ENCODE peak calls at places on chromosomes 4 and X, in six cellular contexts. C is H54, A is NCI-H2029, W is CMK, N is AG08396, U is NCI-H1694 treated with DMSO at 0.1 percent for 48 hours. Z is an unnamed sample.

GRCh38 chr4:132498215-132498614 is 650.9 kb upstream of the PCDH10 start:
- DNase-seq in C (no peak), W (no peak), U (no peak), N (no peak), A (no peak), Z (no peak)

GRCh38 chrX:28718450-28718849 is 131.2 kb downstream of the IL1RAPL1 start:
- DNase-seq in N (no peak), C (no peak), W (no peak), A (no peak), U (no peak), Z (no peak)

GRCh38 chr4:169621754-169622481 is 1.5 kb downstream of the CLCN3 start:
- DNase-seq in W (peak; percentile 54), N (peak; percentile 46), A (peak; percentile 38), C (no peak), U (peak; percentile 16), Z (no peak)

GRCh38 chr4:48290146-48290772 is 20.6 kb upstream of the TEC start:
- DNase-seq in N (peak; percentile 66), A (peak; percentile 9), W (peak; percentile 18), C (peak; percentile 38), U (no peak), Z (no peak)

GRCh38 chr4:721261-722171 is 15.9 kb downstream of the PCGF3 start:
- DNase-seq in U (no peak), A (no peak), W (no peak), C (no peak), N (peak; percentile 43), Z (no peak)

GRCh38 chr4:188214861-188215260 is 75.6 kb downstream of the TRIML1 start:
- DNase-seq in U (no peak), W (no peak), N (no peak), C (no peak), A (no peak), Z (no peak)

GRCh38 chr4:110636677-110637407 is 14.0 kb upstream of the PITX2 start:
- DNase-seq in W (no peak), C (peak; percentile 79), N (no peak), U (no peak), A (no peak), Z (peak; percentile 81)

GRCh38 chr4:73869130-73870055 is at the start of gene CXCL1:
- DNase-seq in W (no peak), U (no peak), C (no peak), N (peak; percentile 43), A (no peak), Z (peak; percentile 83)

GRCh38 chr4:22237155-22237751 is 278.6 kb downstream of the ADGRA3 start:
- DNase-seq in A (no peak), U (no peak), W (no peak), C (peak; percentile 13), N (no peak), Z (no peak)

GRCh38 chr4:1593458-1593857 is 90.7 kb downstream of the FAM53A start:
- DNase-seq in A (no peak), N (no peak), U (no peak), C (no peak), W (no peak), Z (peak; percentile 52)

GRCh38 chrX:20414066-20414465 is 147.4 kb upstream of the RPS6KA3 start:
- DNase-seq in N (no peak), U (no peak), A (no peak), C (no peak), W (no peak), Z (no peak)

GRCh38 chrX:2502668-2503519 is 2.1 kb upstream of the DHRSX start:
- DNase-seq in N (no peak), W (no peak), U (no peak), A (no peak), C (no peak), Z (no peak)

GRCh38 chr4:92636038-92636825 is 332.5 kb downstream of the GRID2 start:
- DNase-seq in W (no peak), C (no peak), N (no peak), A (no peak), U (peak; percentile 81), Z (peak; percentile 24)

GRCh38 chr4:149521611-149522010 is 294.0 kb downstream of the IQCM start:
- DNase-seq in U (no peak), C (no peak), W (no peak), N (no peak), A (no peak), Z (no peak)

GRCh38 chrX:119659522-119659921 is 33.4 kb downstream of the SEPTIN6 start:
- DNase-seq in C (no peak), U (no peak), N (no peak), W (no peak), A (no peak), Z (no peak)

GRCh38 chrX:33336783-33337182 is 125.4 kb upstream of the DMD start:
- DNase-seq in U (peak; percentile 1), N (no peak), C (no peak), W (no peak), A (no peak), Z (no peak)

GRCh38 chr4:54971474-54971950 is 153.9 kb downstream of the KDR start:
- DNase-seq in A (peak; percentile 14), U (peak; percentile 37), W (no peak), N (peak; percentile 56), C (peak; percentile 15), Z (peak; percentile 70)

GRCh38 chrX:9842541-9842940 is 56.3 kb downstream of the SHROOM2 start:
- DNase-seq in W (no peak), U (no peak), A (no peak), N (no peak), C (no peak), Z (no peak)

GRCh38 chr4:159117968-159118367 is 15.1 kb downstream of the RAPGEF2 start:
- DNase-seq in W (no peak), N (no peak), U (no peak), A (no peak), C (no peak), Z (no peak)

GRCh38 chr4:69849969-69850368 is 10.0 kb downstream of the SULT1E1 start:
- DNase-seq in W (no peak), N (no peak), A (no peak), U (no peak), C (no peak), Z (no peak)

GRCh38 chrX:44035576-44035975 is 62.4 kb upstream of the NDP start:
- DNase-seq in N (no peak), U (no peak), A (no peak), C (no peak), W (no peak), Z (no peak)

GRCh38 chr4:40254961-40255721 is 58.3 kb downstream of the RHOH start:
- DNase-seq in W (no peak), N (no peak), A (no peak), C (no peak), U (no peak), Z (peak; percentile 24)

GRCh38 chr4:154329268-154329858 is 162.2 kb downstream of the DCHS2 start:
- DNase-seq in W (no peak), C (no peak), U (no peak), N (no peak), A (no peak), Z (peak; percentile 55)

GRCh38 chrX:3666975-3667374 is 46.5 kb downstream of the PRKX start:
- DNase-seq in A (no peak), C (no peak), N (no peak), U (no peak), W (no peak), Z (no peak)

GRCh38 chr4:153036931-153037330 is 100.8 kb downstream of the FHDC1 start:
- DNase-seq in C (no peak), A (no peak), U (no peak), N (no peak), W (no peak), Z (no peak)

GRCh38 chrX:15985937-15986336 is 131.3 kb upstream of the AP1S2 start:
- DNase-seq in A (no peak), U (no peak), W (no peak), N (no peak), C (no peak), Z (no peak)

GRCh38 chrX:67585401-67585800 is 41.6 kb downstream of the AR start:
- DNase-seq in N (no peak), C (no peak), A (no peak), W (no peak), U (no peak), Z (no peak)

GRCh38 chr4:147339116-147339515 is 141.8 kb upstream of the EDNRA start:
- DNase-seq in A (no peak), W (no peak), C (no peak), N (no peak), U (no peak), Z (no peak)

GRCh38 chrX:81336455-81337144 is 134.7 kb downstream of the SH3BGRL start:
- DNase-seq in A (no peak), W (no peak), U (no peak), N (peak; percentile 14), C (no peak), Z (no peak)

GRCh38 chr4:113766882-113767281 is 5.3 kb upstream of the CAMK2D start:
- DNase-seq in C (no peak), W (no peak), U (no peak), N (no peak), A (no peak), Z (no peak)